ENCODE peak calls at places on chromosomes 5 and 9, in five cellular contexts. M is T-helper 9 cell, Z is NCI-H69, F is B cell, I is Right ventricle myocardium inferior. P is an unnamed sample.
A peak's percentile ranks its signal among the peaks of the same experiment; 100 is the strongest.

GRCh38 chr5:135671052-135671451 is 92.3 kb upstream of the CXCL14 start:
- DNase-seq in M (no peak), Z (no peak), F (no peak), I (no peak), P (no peak)

GRCh38 chr5:76548525-76549229 is 74.5 kb downstream of the F2RL2 start:
- DNase-seq in F (no peak), I (no peak), M (no peak), Z (peak; percentile 31), P (no peak)

GRCh38 chr5:72042097-72042496 is 65.2 kb upstream of the MAP1B start:
- DNase-seq in M (no peak), I (no peak), F (no peak), Z (peak; percentile 67), P (no peak)

GRCh38 chr9:135973276-135974219 is 12.4 kb upstream of the UBAC1 start:
- DNase-seq in Z (no peak), I (peak; percentile 74), F (no peak), M (no peak), P (no peak)

GRCh38 chr9:122580360-122580759 is 2.8 kb downstream of the OR1L8 start:
- DNase-seq in I (no peak), M (no peak), F (no peak), Z (no peak), P (no peak)

GRCh38 chr5:19923742-19924141 is 64.3 kb downstream of the CDH18 start:
- DNase-seq in F (no peak), M (no peak), I (no peak), Z (no peak), P (no peak)

GRCh38 chr9:15531380-15531779 is 20.6 kb upstream of the PSIP1 start:
- DNase-seq in F (no peak), I (no peak), M (no peak), Z (no peak), P (no peak)

GRCh38 chr9:105425817-105426433 is 21.9 kb upstream of the FSD1L start:
- DNase-seq in Z (peak; percentile 66), F (no peak), I (no peak), M (no peak), P (no peak)

GRCh38 chr5:127203818-127204217 is 86.8 kb upstream of the MEGF10 start:
- DNase-seq in Z (no peak), M (no peak), F (no peak), I (no peak), P (no peak)

GRCh38 chr5:53825926-53826325 is 265.5 kb downstream of the NDUFS4 start:
- DNase-seq in F (no peak), I (no peak), M (no peak), Z (no peak), P (no peak)

P was measured in T-cell.